ENCODE peak calls at places on chromosome 21, in six cellular contexts. O is AG04450, X is HL-60, B is AG09309, T is GM23338, F is fibroblast of pulmonary artery. Z is an unnamed sample.

GRCh38 chr21:32770514-32771133 is 931 bp downstream of the PAXBP1 start:
- DNase-seq in O (no peak), X (no peak), B (no peak), T (no peak), F (peak), Z (no peak)

GRCh38 chr21:22575165-22575584 is 1577.0 kb downstream of the NCAM2 start:
- DNase-seq in O (no peak), X (no peak), B (no peak), T (peak), F (peak), Z (no peak)

GRCh38 chr21:32463889-32464300 is 51.4 kb downstream of the EVA1C start:
- DNase-seq in O (peak), X (no peak), B (peak), T (no peak), F (peak), Z (no peak)

GRCh38 chr21:32315511-32316362 is 17.1 kb downstream of the MRAP start:
- DNase-seq in O (no peak), X (no peak), B (no peak), T (no peak), F (no peak), Z (no peak)

GRCh38 chr21:37758997-37759396 is 157.3 kb downstream of the KCNJ6 start:
- DNase-seq in O (peak), X (no peak), B (no peak), T (peak), F (peak), Z (no peak)

GRCh38 chr21:37532868-37533780 is 166.6 kb downstream of the DYRK1A start:
- DNase-seq in O (no peak), X (no peak), B (no peak), T (no peak), F (peak), Z (no peak)

GRCh38 chr21:31476551-31477120 is 132.6 kb upstream of the TIAM1 start:
- DNase-seq in O (no peak), X (no peak), B (no peak), T (no peak), F (peak), Z (no peak)

GRCh38 chr21:38323721-38324591 is 67.2 kb downstream of the KCNJ15 start:
- DNase-seq in O (peak), X (no peak), B (peak), T (peak), F (peak), Z (no peak)

GRCh38 chr21:43771698-43772367 is 4.3 kb downstream of the CSTB start:
- DNase-seq in O (no peak), X (no peak), B (no peak), T (no peak), F (no peak), Z (no peak)

GRCh38 chr21:33948096-33948950 is 32.7 kb upstream of the ATP5PO start:
- DNase-seq in O (no peak), X (no peak), B (no peak), T (peak), F (peak), Z (no peak)

GRCh38 chr21:37562920-37563640 is 196.5 kb downstream of the DYRK1A start:
- DNase-seq in O (no peak), X (peak), B (no peak), T (no peak), F (no peak), Z (no peak)

DNA sequence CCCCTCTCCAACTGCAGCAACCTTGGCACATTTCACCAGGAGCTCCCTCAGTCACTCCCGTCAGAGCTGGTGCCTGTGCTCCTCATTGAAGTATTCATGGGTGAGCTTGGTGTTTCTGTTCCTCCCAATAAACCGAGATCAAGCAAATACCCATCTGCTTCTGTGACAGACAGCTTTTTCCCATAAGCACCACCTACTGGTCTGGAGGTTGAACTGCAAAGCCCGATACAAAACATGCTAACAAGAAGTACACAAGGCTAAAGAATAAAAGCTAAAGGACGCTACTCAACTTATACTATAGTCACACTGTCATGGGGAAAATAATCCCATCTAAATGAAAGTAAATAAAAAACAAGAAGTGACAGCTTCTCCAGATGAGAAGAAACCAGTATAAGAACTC is 111.9 kb upstream of the C21orf91 start:
- DNase-seq in O (no peak), X (no peak), B (no peak), T (peak), F (no peak), Z (no peak)
- TF ChIP-seq CTCF in O (peak), X (no peak), B (no peak), T (peak), F (peak), Z (no peak)

DNA sequence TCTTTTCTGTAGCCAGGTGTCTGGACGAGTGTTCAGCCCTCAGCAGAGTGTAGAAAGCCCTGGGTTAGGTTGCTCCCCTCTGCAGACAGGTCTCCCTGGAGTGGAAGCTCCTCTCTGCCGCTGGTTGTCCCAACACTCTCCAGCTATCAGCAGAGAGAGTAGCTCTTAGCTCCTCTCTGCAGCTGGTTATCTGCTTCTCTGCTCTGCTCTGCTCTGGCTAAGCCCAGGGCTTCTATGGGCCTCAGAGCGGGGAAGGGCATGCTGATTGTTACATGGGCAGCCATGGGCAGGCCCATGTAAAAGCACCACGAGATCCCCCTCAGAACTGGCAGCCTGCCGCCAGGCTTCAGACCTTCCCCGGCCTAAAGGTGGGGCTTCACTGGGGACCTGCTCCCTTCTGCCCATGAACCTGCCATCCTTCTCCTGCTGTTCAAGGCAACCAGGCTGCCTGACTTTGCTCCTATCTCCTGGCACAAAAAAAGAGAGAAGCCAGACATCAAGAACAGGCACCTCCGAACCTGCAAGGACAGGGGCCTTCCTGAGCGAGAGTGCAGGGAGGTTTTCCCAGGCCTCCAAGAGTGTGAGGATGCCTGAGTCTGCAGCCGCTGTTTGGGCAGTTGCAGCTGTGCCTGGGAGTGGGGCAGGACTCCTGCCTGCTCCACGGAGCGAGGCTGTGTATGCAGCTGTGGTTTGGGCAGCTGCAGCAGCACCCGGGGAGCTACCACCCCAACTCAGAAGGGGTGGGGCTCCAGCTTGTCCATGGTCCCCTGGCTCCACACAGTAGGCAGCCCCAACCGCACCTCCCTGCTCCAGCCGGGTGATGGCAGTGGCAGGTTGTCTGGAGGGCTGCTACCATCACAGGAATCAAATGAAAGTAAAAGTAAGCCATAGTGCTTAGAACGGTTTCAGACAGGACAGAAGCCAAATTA is 973.7 kb downstream of the LTN1 start:
- DNase-seq in O (no peak), X (no peak), B (no peak), T (peak), F (no peak), Z (no peak)
- TF ChIP-seq CTCF in O (no peak), X (no peak), B (no peak), T (peak), F (no peak), Z (no peak)

GRCh38 chr21:21232320-21232719 is 234.1 kb downstream of the NCAM2 start:
- DNase-seq in O (peak), X (no peak), B (no peak), T (peak), F (peak), Z (no peak)
- TF ChIP-seq CTCF in O (peak), X (no peak), B (peak), T (peak), F (peak), Z (no peak)

GRCh38 chr21:24897883-24898282 is 709.4 kb downstream of the MRPL39 start:
- DNase-seq in O (no peak), X (no peak), B (no peak), T (no peak), F (no peak), Z (no peak)

GRCh38 chr21:24894324-24894723 is 713.0 kb downstream of the MRPL39 start:
- DNase-seq in O (no peak), X (no peak), B (no peak), T (no peak), F (no peak), Z (no peak)

GRCh38 chr21:24896735-24897124 is 710.6 kb downstream of the MRPL39 start:
- DNase-seq in O (no peak), X (no peak), B (no peak), T (peak), F (no peak), Z (no peak)

GRCh38 chr21:24899138-24899537 is 708.1 kb downstream of the MRPL39 start:
- DNase-seq in O (no peak), X (no peak), B (no peak), T (no peak), F (no peak), Z (no peak)

GRCh38 chr21:24895885-24896734 is 711.2 kb downstream of the MRPL39 start:
- DNase-seq in O (no peak), X (no peak), B (no peak), T (peak), F (peak), Z (no peak)
- TF ChIP-seq CTCF in O (peak), X (no peak), B (no peak), T (peak), F (no peak), Z (no peak)

GRCh38 chr21:28746166-28746565 is 246.5 kb downstream of the LTN1 start:
- DNase-seq in O (no peak), X (no peak), B (no peak), T (no peak), F (no peak), Z (no peak)

GRCh38 chr21:28738882-28739281 is 253.8 kb downstream of the LTN1 start:
- DNase-seq in O (no peak), X (no peak), B (no peak), T (no peak), F (no peak), Z (no peak)

GRCh38 chr21:28745131-28746055 is 247.3 kb downstream of the LTN1 start:
- DNase-seq in O (peak), X (peak), B (peak), T (peak), F (peak), Z (no peak)

GRCh38 chr21:28743723-28744122 is 249.0 kb downstream of the LTN1 start:
- DNase-seq in O (no peak), X (no peak), B (no peak), T (no peak), F (no peak), Z (no peak)

DNA sequence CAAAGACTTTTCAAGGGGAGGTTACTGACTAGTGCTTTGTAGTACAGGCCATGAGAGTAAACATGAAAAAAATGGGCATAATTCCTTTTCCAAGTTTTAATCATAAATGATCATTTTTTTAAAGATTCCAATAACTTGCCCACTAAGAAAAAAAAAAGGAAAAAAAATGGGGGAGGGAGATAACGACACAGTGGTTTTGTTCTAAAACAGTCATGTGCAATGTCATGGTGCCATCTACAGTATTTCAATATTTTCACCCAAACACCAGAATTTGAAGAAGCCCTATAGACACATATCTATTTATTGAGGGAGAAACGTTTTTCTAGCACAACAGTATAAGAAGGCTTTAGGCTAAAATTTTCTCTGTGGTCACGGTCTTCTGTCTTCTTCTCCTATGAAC is 250.2 kb downstream of the LTN1 start:
- DNase-seq in O (no peak), X (no peak), B (no peak), T (no peak), F (peak), Z (no peak)
- TF ChIP-seq CTCF in O (peak), X (no peak), B (peak), T (no peak), F (peak), Z (no peak)

DNA sequence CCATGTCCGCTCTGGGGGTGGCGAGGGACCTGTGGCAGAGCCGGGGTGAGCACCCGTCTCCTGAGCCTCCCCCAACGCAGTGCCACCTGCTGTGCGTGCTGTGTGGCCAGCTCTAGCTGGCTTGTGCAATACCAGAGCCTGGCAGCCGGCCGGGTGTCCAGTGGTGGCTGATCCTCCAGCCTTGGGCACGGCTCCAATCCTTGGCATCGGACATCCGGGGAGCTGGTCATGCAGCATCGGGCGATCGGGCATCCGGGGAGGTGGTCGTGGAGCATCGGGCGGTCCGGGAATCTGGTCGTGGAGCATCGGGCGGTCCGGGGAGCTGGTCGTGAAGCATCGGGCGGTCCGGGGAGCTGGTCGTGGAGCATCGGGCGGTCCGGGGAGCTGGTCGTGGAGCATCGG is 8.1 kb downstream of the SLX9 start:
- DNase-seq in O (no peak), X (no peak), B (no peak), T (no peak), F (no peak), Z (no peak)
- TF ChIP-seq CTCF in O (no peak), X (no peak), B (no peak), T (no peak), F (no peak), Z (no peak)

GRCh38 chr21:26487981-26488480 is 85.1 kb downstream of the CYYR1 start:
- DNase-seq in O (no peak), X (no peak), B (no peak), T (no peak), F (no peak), Z (no peak)

GRCh38 chr21:26495283-26495849 is 77.7 kb downstream of the CYYR1 start:
- DNase-seq in O (no peak), X (no peak), B (no peak), T (no peak), F (no peak), Z (no peak)

GRCh38 chr21:26491663-26492062 is 81.4 kb downstream of the CYYR1 start:
- DNase-seq in O (no peak), X (no peak), B (no peak), T (no peak), F (no peak), Z (no peak)

GRCh38 chr21:26490771-26491170 is 82.3 kb downstream of the CYYR1 start:
- DNase-seq in O (no peak), X (no peak), B (no peak), T (peak), F (peak), Z (no peak)

GRCh38 chr21:26489781-26490180 is 83.3 kb downstream of the CYYR1 start:
- DNase-seq in O (no peak), X (no peak), B (no peak), T (peak), F (no peak), Z (no peak)
- TF ChIP-seq CTCF in O (no peak), X (no peak), B (no peak), T (peak), F (no peak), Z (no peak)

Z was measured in omental fat pad.